ENCODE peak calls at places on chromosomes 7 and 10, in nine cellular contexts. Y is tibial artery, C is uterus, D is Peyer's patch, T is IMR-90, I is heart right ventricle, J is K562, V is PC-3, A is tibial nerve. P is an unnamed sample. For H3K9me3, the result is how much of the 10 kb centered on the place peaks cover.

GRCh38 chr10:124678566-124679240 is 65.5 kb downstream of the FAM53B start:
- DNase-seq in C (no peak), I (peak), D (peak), T (no peak), J (no peak), A (no peak), V (no peak), Y (no peak), P (no peak)

GRCh38 chr10:486668-487067 is 202.8 kb downstream of the DIP2C start:
- DNase-seq in Y (peak), A (no peak), J (no peak), C (no peak), T (no peak), I (no peak), V (no peak), D (peak), P (peak)

GRCh38 chr7:123494193-123494796 is 40.1 kb downstream of the IQUB start:
- DNase-seq in V (peak), J (peak), T (peak), Y (no peak), D (no peak), I (no peak), C (peak), A (peak), P (no peak)

GRCh38 chr10:58867683-58868082 is 308.8 kb upstream of the PHYHIPL start:
- DNase-seq in D (no peak), T (no peak), A (no peak), J (no peak), I (no peak), C (no peak), V (no peak), Y (no peak), P (no peak)

GRCh38 chr7:11026452-11027359 is 53.0 kb downstream of the PHF14 start:
- DNase-seq in D (no peak), I (no peak), T (peak), J (no peak), V (no peak), Y (no peak), C (no peak), A (no peak), P (no peak)

GRCh38 chr7:141640239-141640840 is 61.6 kb downstream of the DENND11 start:
- DNase-seq in T (peak), Y (no peak), A (no peak), J (no peak), I (no peak), D (no peak), V (no peak), C (no peak), P (no peak)

GRCh38 chr7:54906963-54907362 is 111.9 kb upstream of the EGFR start:
- DNase-seq in A (no peak), D (no peak), T (peak), C (no peak), J (no peak), V (no peak), I (no peak), Y (no peak), P (no peak)

GRCh38 chr10:87763086-87763861 is 54.8 kb downstream of the ATAD1 start:
- DNase-seq in Y (no peak), A (no peak), J (no peak), C (no peak), V (no peak), T (no peak), D (no peak), I (no peak), P (no peak)

GRCh38 chr7:111853231-111853990 is 291.1 kb upstream of the IMMP2L start:
- DNase-seq in Y (no peak), D (no peak), A (no peak), T (no peak), C (no peak), V (no peak), I (no peak), J (no peak), P (no peak)

GRCh38 chr7:142583424-142583823 is 165.8 kb upstream of the PRSS1 start:
- DNase-seq in D (no peak), Y (no peak), T (peak), A (no peak), J (no peak), I (no peak), V (peak), C (no peak), P (no peak)

GRCh38 chr10:77689339-77689738 is 51.7 kb upstream of the KCNMA1 start:
- DNase-seq in C (no peak), T (no peak), D (no peak), A (no peak), V (no peak), I (no peak), Y (no peak), J (no peak), P (no peak)

GRCh38 chr10:5305374-5305773 is 59.4 kb upstream of the UCN3 start:
- DNase-seq in I (no peak), T (no peak), D (no peak), Y (no peak), V (no peak), J (no peak), A (no peak), C (no peak), P (no peak)
- TF ChIP-seq CTCF in I (peak), T (no peak), D (no peak), Y (peak), V (no peak), J (peak), A (no peak), C (no peak), P (peak)

GRCh38 chr7:157519798-157520244 is 183.0 kb downstream of the DNAJB6 start:
- DNase-seq in I (no peak), V (no peak), T (no peak), D (peak), C (no peak), Y (peak), A (no peak), J (no peak), P (peak)

GRCh38 chr7:157522189-157522588 is 185.4 kb downstream of the DNAJB6 start:
- DNase-seq in J (no peak), I (no peak), V (no peak), Y (peak), T (no peak), D (peak), C (no peak), A (no peak), P (peak)

GRCh38 chr7:157521752-157522151 is 184.9 kb downstream of the DNAJB6 start:
- DNase-seq in A (no peak), V (no peak), T (no peak), J (no peak), Y (peak), D (peak), I (no peak), C (no peak), P (peak)

GRCh38 chr7:157520249-157520648 is 183.4 kb downstream of the DNAJB6 start:
- DNase-seq in A (no peak), Y (peak), C (no peak), T (no peak), I (no peak), D (peak), J (no peak), V (no peak), P (peak)

DNA sequence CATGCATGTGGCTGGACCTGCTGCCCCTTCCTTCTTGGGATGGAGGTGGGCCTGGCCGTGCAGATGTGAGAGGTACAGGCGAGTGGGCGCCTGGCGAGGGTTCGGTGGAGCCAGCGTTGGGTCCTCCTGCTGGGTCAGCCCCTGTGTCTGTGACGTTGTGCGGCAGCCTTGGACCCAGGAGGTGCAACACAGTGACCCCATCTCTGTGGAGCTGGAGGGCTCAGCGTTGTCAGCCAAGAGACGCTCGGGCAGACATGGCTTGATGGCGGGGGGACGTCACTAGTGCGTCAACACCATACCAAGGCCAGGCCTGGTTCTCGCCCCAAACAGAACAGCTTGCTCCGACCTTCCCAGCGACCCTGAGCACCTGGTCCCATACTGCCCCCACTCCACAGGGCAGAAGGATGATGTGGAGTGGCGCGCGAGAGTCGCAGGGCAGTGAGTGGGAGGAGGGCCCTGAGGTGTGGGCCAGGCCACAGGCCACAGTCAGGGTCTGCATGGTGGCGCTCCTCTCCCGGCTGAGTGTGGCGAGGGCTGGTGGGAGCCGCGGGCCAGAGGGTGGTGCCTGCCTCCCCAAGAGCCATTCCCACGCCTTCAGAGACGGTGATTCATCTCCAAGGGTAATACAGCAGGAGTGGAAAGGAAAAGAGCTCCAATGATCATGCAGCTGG is 184.4 kb downstream of the DNAJB6 start:
- DNase-seq in V (no peak), I (no peak), C (no peak), J (no peak), D (peak), T (no peak), A (no peak), Y (peak), P (peak)
- H3K9me3 ChIP-seq in V (under half), I (under half), C (under half), J (under half), D (under half), T (under half), A (under half), Y (under half), P (under half)

DNA sequence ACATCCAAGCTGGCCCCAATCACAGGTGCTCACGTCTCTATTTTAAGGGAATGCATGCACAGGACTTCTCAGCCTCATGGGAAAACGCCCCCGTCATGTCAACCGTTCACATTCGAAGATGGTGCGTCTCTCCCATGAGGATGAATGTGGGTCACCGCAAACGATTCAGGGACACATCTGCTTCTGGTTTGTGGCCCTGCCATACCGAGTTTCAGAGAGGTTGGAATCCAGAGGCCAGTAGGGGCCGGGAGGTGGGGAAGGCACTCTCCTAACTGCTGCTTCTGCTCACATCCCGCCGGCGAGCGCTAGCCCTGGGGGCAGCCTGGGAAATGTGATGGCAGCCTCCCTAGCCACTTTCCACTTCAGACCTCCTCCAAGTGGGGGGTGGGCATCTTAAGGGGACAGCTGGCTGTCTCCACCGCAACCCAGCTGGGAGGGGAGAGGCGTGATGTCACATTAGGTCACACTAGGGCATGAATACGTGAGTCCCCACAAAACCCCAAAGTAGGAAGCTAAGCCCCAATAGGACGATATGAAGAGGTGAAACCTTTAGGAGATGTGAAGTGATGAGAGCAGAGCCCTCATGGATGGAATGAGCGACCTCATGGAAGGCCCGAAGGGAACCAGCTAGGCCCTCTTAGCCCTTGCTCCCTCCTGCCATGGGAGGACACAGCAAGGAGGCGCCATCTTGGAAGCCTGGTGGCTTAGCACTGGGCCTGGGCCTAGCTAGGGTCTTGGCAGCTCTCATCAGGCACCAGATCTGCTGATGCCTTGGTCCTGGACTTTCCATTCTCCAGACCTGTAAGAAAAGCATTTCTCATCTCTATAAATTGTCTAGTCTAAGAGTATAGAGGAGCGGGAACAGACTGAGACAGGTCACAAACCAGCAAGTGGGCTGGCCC is 107.8 kb downstream of the TCERG1L start:
- DNase-seq in C (peak), T (no peak), V (no peak), J (no peak), A (no peak), I (no peak), D (peak), Y (peak), P (no peak)
- H3K27ac ChIP-seq in C (no peak), T (no peak), V (no peak), J (no peak), A (no peak), I (no peak), D (no peak), Y (no peak), P (no peak)

GRCh38 chr10:22560391-22561239 is 153.8 kb downstream of the PIP4K2A start:
- DNase-seq in A (no peak), T (no peak), I (no peak), V (no peak), C (no peak), J (no peak), Y (no peak), D (no peak), P (no peak)
- TF ChIP-seq CTCF in A (no peak), T (no peak), I (no peak), V (no peak), C (no peak), J (no peak), Y (no peak), D (no peak), P (no peak)

GRCh38 chr7:133344275-133344674 is 91.4 kb downstream of the EXOC4 start:
- DNase-seq in D (no peak), Y (no peak), C (no peak), I (no peak), J (peak), A (no peak), V (no peak), T (peak), P (no peak)
- H3K9me3 ChIP-seq in D (under half), Y (under half), C (under half), I (under half), J (under half), A (under half), V (under half), T (under half), P (under half)

GRCh38 chr7:30465342-30466170 is 13.0 kb downstream of the NOD1 start:
- DNase-seq in V (no peak), D (peak), J (no peak), C (peak), I (no peak), T (peak), A (no peak), Y (no peak), P (no peak)

GRCh38 chr7:30460246-30460633 is 18.3 kb downstream of the NOD1 start:
- DNase-seq in I (no peak), J (no peak), T (no peak), D (no peak), C (peak), V (no peak), A (no peak), Y (no peak), P (no peak)

GRCh38 chr7:30466266-30466665 is 12.3 kb downstream of the NOD1 start:
- DNase-seq in I (no peak), Y (no peak), D (no peak), T (no peak), V (no peak), C (no peak), A (no peak), J (no peak), P (no peak)

GRCh38 chr7:30464231-30464660 is 14.3 kb downstream of the NOD1 start:
- DNase-seq in I (no peak), V (no peak), A (no peak), J (no peak), Y (no peak), C (peak), T (no peak), D (peak), P (no peak)

DNA sequence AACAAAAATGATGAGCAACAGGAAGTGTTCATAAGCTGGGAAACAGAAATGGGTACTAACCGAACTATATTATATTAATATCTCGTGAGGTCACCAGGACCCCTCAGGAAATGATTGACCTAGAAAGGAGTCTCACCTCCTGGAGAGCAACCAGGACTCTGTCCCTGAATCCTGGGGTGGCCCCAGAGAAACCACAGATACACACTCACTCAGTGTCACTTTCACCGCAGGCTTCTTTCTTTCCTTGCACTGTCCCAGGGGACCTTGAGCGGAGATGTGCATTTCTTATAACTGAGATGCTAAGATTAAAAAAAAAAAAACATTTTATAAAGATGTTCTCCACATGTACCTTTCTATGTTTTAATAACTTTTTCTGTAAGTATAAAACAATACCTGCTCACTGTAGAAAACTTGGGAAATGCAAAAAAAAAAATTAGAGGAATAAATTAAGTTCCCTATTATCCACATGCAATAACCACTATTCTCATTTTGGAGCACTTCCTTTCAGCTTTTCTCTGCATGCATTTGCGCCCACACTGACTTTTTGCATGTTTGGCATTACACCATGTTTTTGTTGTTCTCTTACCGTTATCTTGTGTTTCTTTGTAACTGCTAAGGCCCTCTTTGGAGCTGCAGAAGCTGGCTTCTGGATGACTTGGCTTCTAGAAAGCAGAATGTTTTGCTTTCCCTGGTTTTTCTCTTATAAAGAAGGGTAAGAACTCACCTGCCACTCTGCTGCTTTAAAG is 15.0 kb downstream of the NOD1 start:
- DNase-seq in J (no peak), T (no peak), V (no peak), C (peak), A (no peak), Y (no peak), I (no peak), D (no peak), P (no peak)
- H3K27ac ChIP-seq in J (no peak), T (no peak), V (no peak), C (peak), A (no peak), Y (no peak), I (peak), D (no peak), P (peak)

DNA sequence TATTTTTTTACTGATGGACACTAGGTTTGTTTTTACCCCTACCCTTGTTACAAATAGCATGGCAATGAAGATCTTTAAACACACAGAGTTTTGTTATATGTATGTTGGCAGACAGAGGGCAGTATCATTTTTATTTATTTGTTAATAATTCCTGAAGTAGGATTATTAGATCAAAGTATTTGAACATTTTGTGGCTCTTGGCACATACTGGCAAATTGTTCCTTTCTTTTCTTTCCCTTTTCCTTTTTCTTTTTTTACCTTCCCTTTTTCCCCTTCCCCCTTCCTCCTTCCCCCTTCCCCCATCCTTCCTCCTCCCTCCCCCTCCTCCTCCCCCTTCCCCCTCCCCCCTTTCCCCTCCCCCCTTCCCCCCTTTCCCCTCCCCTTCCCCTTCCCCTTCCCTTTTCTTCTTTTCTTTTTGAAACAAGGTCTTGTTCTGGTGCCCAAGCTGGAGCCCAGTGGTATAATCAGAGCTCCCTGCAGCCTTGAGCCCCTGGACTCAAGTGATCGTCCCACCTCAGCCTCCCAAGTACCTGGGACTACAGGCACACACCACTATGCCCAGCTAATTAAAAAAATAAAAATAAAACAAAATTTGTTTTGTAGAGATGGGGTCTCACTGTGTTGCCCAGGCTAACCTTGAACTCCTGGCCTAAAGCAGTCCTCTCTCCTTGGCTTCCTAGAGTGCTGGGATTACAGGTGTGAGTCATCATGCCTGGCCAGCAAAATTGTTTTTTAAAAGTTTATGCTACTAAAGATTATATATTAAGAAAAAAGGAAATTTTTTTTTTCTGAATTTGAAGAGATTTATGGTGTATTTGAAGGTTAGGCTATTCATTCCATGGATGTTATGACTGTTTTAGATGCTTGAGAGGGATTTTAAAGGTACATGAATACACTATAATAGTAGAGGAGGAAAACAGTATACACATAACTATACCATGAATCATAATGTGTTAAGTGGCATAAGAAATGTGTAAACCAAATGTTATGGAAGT is 39.3 kb downstream of the SEPTIN7 start:
- DNase-seq in Y (no peak), D (no peak), A (no peak), I (no peak), J (no peak), C (no peak), T (peak), V (peak), P (no peak)
- TF ChIP-seq CTCF in Y (no peak), D (no peak), A (no peak), I (no peak), J (no peak), C (no peak), T (no peak), V (peak), P (no peak)

GRCh38 chr7:64300641-64301405 is 12.9 kb upstream of the ZNF736 start:
- DNase-seq in T (no peak), A (no peak), I (no peak), Y (no peak), V (peak), J (no peak), C (no peak), D (no peak), P (peak)
- H3K9me3 ChIP-seq in T (under half), A (under half), I (under half), Y (under half), V (under half), J (under half), C (under half), D (under half), P (under half)

DNA sequence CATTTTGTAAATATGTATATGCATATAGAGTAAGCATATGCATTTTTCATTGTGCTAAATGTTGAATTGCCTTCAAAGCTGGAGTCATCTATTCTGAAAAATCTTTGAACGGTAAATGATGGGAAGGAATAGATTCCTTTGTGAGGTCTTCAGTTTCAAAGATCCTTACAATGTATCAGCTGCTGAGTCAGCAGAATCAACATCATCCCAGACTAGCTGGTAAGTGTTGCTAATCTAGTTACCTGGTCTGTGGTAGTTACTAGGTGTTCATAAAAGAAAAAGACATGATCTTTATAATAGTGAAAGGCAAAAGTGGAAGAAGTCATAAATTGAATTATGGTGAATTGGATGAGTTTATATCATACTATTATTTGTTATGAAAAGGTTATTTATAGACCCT is 10.6 kb upstream of the STAM start:
- DNase-seq in D (no peak), Y (no peak), V (no peak), I (no peak), A (no peak), J (no peak), C (no peak), T (no peak), P (no peak)
- H3K27ac ChIP-seq in D (no peak), Y (no peak), V (no peak), I (no peak), A (no peak), J (no peak), C (no peak), T (no peak), P (no peak)

P was measured in right atrium auricular region.